ENCODE peak calls at places on chromosomes 12 and 14, in four cellular contexts. R is H1, D is K562, I is HepG2. J is an unnamed sample.

GRCh38 chr12:56905852-56906251 is 28.4 kb downstream of the SDR9C7 start:
- DNase-seq in D (no peak), I (no peak), R (no peak), J (no peak)

GRCh38 chr12:44000309-44000952 is 164.6 kb downstream of the TMEM117 start:
- DNase-seq in R (peak), D (peak), I (peak), J (no peak)

GRCh38 chr12:110741795-110742717 is 635 bp downstream of the PPP1CC start:
- DNase-seq in I (no peak), D (no peak), R (no peak), J (no peak)

GRCh38 chr12:107014050-107014449 is 27.1 kb upstream of the MTERF2 start:
- DNase-seq in R (no peak), I (peak), D (peak), J (no peak)

GRCh38 chr14:56487090-56487667 is 92.4 kb upstream of the TMEM260 start:
- DNase-seq in D (no peak), R (no peak), I (no peak), J (no peak)

GRCh38 chr12:69915964-69916363 is 90.9 kb downstream of the MYRFL start:
- DNase-seq in I (no peak), D (no peak), R (no peak), J (no peak)

GRCh38 chr12:84860718-84861117 is 51.9 kb downstream of the SLC6A15 start:
- DNase-seq in D (no peak), I (no peak), R (no peak), J (no peak)

GRCh38 chr14:65495196-65495595 is 82.7 kb downstream of the FUT8 start:
- DNase-seq in D (no peak), R (no peak), I (no peak), J (no peak)

GRCh38 chr12:107684029-107684790 is 1.4 kb upstream of the PWP1 start:
- DNase-seq in I (no peak), R (no peak), D (no peak), J (no peak)

GRCh38 chr12:64077922-64078321 is 144.2 kb downstream of the KICS2 start:
- DNase-seq in I (peak), D (no peak), R (no peak), J (no peak)
- TF ChIP-seq HDAC6 in I (no peak), D (no peak), R (no peak), J (no peak)

DNA sequence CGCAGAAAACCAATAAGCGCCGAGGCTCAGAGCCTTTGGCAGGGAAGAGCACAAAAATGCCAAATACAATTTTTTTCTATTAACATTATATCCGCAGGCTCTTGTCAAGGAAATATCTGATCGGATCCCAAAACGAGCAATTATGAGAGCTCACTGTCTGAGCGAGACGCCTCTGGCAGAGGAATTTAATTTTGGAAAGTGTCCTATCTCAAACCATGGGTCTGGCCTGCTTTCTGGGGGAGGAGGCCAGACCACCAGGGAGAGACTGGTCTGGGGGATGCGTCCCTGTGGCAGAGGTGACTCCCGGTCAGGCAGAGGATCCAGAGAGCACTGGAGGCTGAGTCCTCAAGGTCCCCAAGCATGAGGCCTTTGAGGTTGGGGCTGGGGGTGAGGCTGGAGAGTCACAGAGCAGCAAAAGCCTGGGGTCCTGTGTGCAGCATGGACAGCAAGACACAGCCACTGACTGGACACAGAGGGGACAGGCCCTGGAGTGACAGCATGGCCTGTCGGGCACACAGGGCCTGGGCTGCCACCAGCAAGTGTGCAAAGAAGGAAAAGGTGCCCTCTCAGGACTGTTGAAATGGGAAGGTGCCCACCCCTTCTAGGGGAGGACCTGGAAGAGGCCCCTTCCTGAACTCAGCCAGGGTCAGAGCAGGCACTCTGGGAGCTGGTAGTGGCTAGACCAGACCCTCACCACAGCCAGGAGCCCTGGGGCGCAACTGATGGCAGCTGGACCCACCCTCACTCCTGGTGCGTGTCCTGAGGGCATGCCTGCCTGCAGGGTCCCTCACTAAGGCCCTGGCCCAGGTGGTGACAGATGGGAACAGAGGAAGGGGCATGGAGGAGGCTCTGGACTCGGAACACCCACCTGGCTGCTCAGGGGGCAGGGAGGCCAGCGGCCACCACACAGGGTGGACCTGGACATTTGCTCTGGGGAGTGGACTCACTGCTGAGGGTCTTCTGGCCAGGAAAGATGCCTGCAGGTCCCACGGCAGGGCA is 342.5 kb upstream of the SFSWAP start:
- DNase-seq in D (no peak), R (no peak), I (no peak), J (no peak)
- TF ChIP-seq TAF1 in D (no peak), R (no peak), I (no peak), J (no peak)

GRCh38 chr14:70685480-70686197 is 43.9 kb downstream of the TTC9 start:
- DNase-seq in I (no peak), R (no peak), D (no peak), J (no peak)
- TF ChIP-seq GABPA in I (no peak), R (no peak), D (no peak), J (no peak)

GRCh38 chr12:128450810-128451209 is 183.8 kb downstream of the TMEM132C start:
- DNase-seq in R (no peak), D (no peak), I (no peak), J (no peak)
- TF ChIP-seq HDAC6 in R (no peak), D (no peak), I (no peak), J (no peak)